ENCODE peak calls at places on chromosomes 6 and 20, in six cellular contexts. X is HepG2, M is lung, T is T-helper 2 cell, N is substantia nigra, I is hippocampal formation. K is an unnamed sample.

GRCh38 chr6:154319231-154319858 is 37.3 kb downstream of the IPCEF1 start:
- DNase-seq in X (no peak), M (no peak), T (no peak), N (no peak), I (no peak), K (no peak)

GRCh38 chr6:56091159-56091869 is 156.1 kb downstream of the COL21A1 start:
- DNase-seq in X (peak), M (no peak), T (no peak), N (no peak), I (no peak), K (peak)

GRCh38 chr6:71043902-71044301 is 87.0 kb upstream of the B3GAT2 start:
- DNase-seq in X (no peak), M (no peak), T (no peak), N (no peak), I (no peak), K (no peak)

GRCh38 chr6:66858196-66858595 is 1151.2 kb upstream of the EYS start:
- DNase-seq in X (no peak), M (no peak), T (no peak), N (no peak), I (no peak), K (no peak)

GRCh38 chr20:2084703-2085102 is 16.9 kb upstream of the STK35 start:
- DNase-seq in X (no peak), M (no peak), T (no peak), N (no peak), I (no peak), K (no peak)

GRCh38 chr6:137116807-137117206 is 56.6 kb downstream of the IL22RA2 start:
- DNase-seq in X (peak), M (no peak), T (no peak), N (no peak), I (no peak), K (no peak)

GRCh38 chr6:35707714-35708407 is 19.1 kb upstream of the FKBP5 start:
- DNase-seq in X (no peak), M (no peak), T (no peak), N (no peak), I (no peak), K (no peak)

GRCh38 chr6:111260570-111261298 is 173.4 kb downstream of the SLC16A10 start:
- DNase-seq in X (no peak), M (no peak), T (no peak), N (no peak), I (no peak), K (no peak)

GRCh38 chr6:166624275-166624674 is 2.8 kb downstream of the RPS6KA2 start:
- DNase-seq in X (no peak), M (peak), T (no peak), N (no peak), I (no peak), K (no peak)

GRCh38 chr20:44517454-44517853 is 4.4 kb downstream of the SERINC3 start:
- DNase-seq in X (no peak), M (no peak), T (no peak), N (no peak), I (no peak), K (no peak)

GRCh38 chr6:15365273-15365687 is 119.4 kb downstream of the JARID2 start:
- DNase-seq in X (no peak), M (peak), T (peak), N (peak), I (peak), K (peak)

GRCh38 chr6:136341967-136342366 is 52.3 kb upstream of the BCLAF1 start:
- DNase-seq in X (no peak), M (no peak), T (no peak), N (no peak), I (no peak), K (no peak)

GRCh38 chr20:11387189-11387754 is 530.4 kb upstream of the BTBD3 start:
- DNase-seq in X (no peak), M (no peak), T (no peak), N (no peak), I (no peak), K (no peak)

GRCh38 chr6:143872211-143872610 is 7.9 kb downstream of the ZC2HC1B start:
- DNase-seq in X (no peak), M (no peak), T (peak), N (no peak), I (no peak), K (no peak)

GRCh38 chr20:59688999-59689398 is 84.7 kb downstream of the PHACTR3 start:
- DNase-seq in X (no peak), M (no peak), T (no peak), N (no peak), I (no peak), K (no peak)